ENCODE peak calls at places on chromosome 12, in five cellular contexts. One of them, this sample, is unnamed.

GRCh38 chr12:112380663-112381420 is 1.4 kb downstream of the HECTD4 start:
- DNase-seq in psoas muscle: no peak
- DNase-seq in stomach: no peak
- DNase-seq in heart left ventricle: no peak
- DNase-seq in A549: no peak
- DNase-seq in this sample: peak; percentile 56

GRCh38 chr12:65728913-65729793 is 95.1 kb upstream of the HMGA2 start:
- DNase-seq in psoas muscle: no peak
- DNase-seq in stomach: no peak
- DNase-seq in A549: no peak
- DNase-seq in heart left ventricle: no peak
- DNase-seq in this sample: peak; percentile 30

GRCh38 chr12:115541891-115542361 is 735.6 kb downstream of the MED13L start:
- DNase-seq in psoas muscle: no peak
- DNase-seq in stomach: no peak
- DNase-seq in A549: no peak
- DNase-seq in heart left ventricle: no peak
- DNase-seq in this sample: no peak

GRCh38 chr12:65781681-65782269 is 42.5 kb upstream of the HMGA2 start:
- DNase-seq in psoas muscle: no peak
- DNase-seq in stomach: no peak
- DNase-seq in A549: no peak
- DNase-seq in heart left ventricle: no peak
- DNase-seq in this sample: no peak

GRCh38 chr12:14989790-14990189 is 16.9 kb downstream of the PDE6H start:
- DNase-seq in A549: no peak
- DNase-seq in stomach: no peak
- DNase-seq in psoas muscle: no peak
- DNase-seq in heart left ventricle: no peak
- DNase-seq in this sample: no peak

GRCh38 chr12:103928736-103929050 is 1.5 kb upstream of the HSP90B1 start:
- DNase-seq in psoas muscle: no peak
- DNase-seq in heart left ventricle: no peak
- DNase-seq in A549: no peak
- DNase-seq in stomach: peak; percentile 33
- DNase-seq in this sample: peak; percentile 60

GRCh38 chr12:57756406-57757341 is 1.8 kb downstream of the MARCHF9 start:
- DNase-seq in A549: peak; percentile 67
- DNase-seq in psoas muscle: no peak
- DNase-seq in stomach: peak; percentile 59
- DNase-seq in heart left ventricle: peak; percentile 78
- DNase-seq in this sample: peak; percentile 67

GRCh38 chr12:56079729-56080555 is at the start of gene ERBB3:
- DNase-seq in heart left ventricle: peak; percentile 75
- DNase-seq in A549: peak; percentile 80
- DNase-seq in psoas muscle: peak; percentile 82
- DNase-seq in stomach: peak; percentile 89
- DNase-seq in this sample: peak; percentile 90

GRCh38 chr12:60148831-60149230 is 553.0 kb downstream of the SLC16A7 start:
- DNase-seq in stomach: no peak
- DNase-seq in A549: peak; percentile 6
- DNase-seq in psoas muscle: no peak
- DNase-seq in heart left ventricle: no peak
- DNase-seq in this sample: no peak

GRCh38 chr12:53588155-53588554 is 38.0 kb downstream of the ATF7 start:
- DNase-seq in psoas muscle: no peak
- DNase-seq in A549: no peak
- DNase-seq in heart left ventricle: no peak
- DNase-seq in stomach: no peak
- DNase-seq in this sample: no peak

GRCh38 chr12:56358836-56359532 is 923 bp downstream of the STAT2 start:
- DNase-seq in heart left ventricle: no peak
- DNase-seq in A549: no peak
- DNase-seq in psoas muscle: no peak
- DNase-seq in stomach: no peak
- DNase-seq in this sample: no peak

GRCh38 chr12:103505371-103506236 is 9.8 kb upstream of the C12orf42 start:
- DNase-seq in psoas muscle: no peak
- DNase-seq in stomach: no peak
- DNase-seq in A549: no peak
- DNase-seq in heart left ventricle: no peak
- DNase-seq in this sample: no peak

GRCh38 chr12:111271674-111272418 is 97.0 kb downstream of the PHETA1 start:
- DNase-seq in psoas muscle: no peak
- DNase-seq in A549: no peak
- DNase-seq in heart left ventricle: no peak
- DNase-seq in stomach: no peak
- DNase-seq in this sample: no peak

GRCh38 chr12:55830601-55831406 is 1.4 kb upstream of the DNAJC14 start:
- DNase-seq in stomach: peak; percentile 67
- DNase-seq in psoas muscle: peak; percentile 79
- DNase-seq in heart left ventricle: peak; percentile 84
- DNase-seq in A549: peak; percentile 48
- DNase-seq in this sample: peak; percentile 85

GRCh38 chr12:42145197-42145549 is 499 bp upstream of the GXYLT1 start:
- DNase-seq in A549: no peak
- DNase-seq in stomach: no peak
- DNase-seq in heart left ventricle: no peak
- DNase-seq in psoas muscle: no peak
- DNase-seq in this sample: no peak

GRCh38 chr12:113997365-113997764 is 31.2 kb upstream of the RBM19 start:
- DNase-seq in stomach: no peak
- DNase-seq in psoas muscle: no peak
- DNase-seq in A549: no peak
- DNase-seq in heart left ventricle: no peak
- DNase-seq in this sample: no peak

GRCh38 chr12:118098911-118099671 is 4.7 kb downstream of the VSIG10 start:
- DNase-seq in psoas muscle: no peak
- DNase-seq in stomach: no peak
- DNase-seq in A549: no peak
- DNase-seq in heart left ventricle: no peak
- DNase-seq in this sample: no peak

GRCh38 chr12:8065991-8066594 is at the start of gene C3AR1:
- DNase-seq in psoas muscle: no peak
- DNase-seq in heart left ventricle: no peak
- DNase-seq in stomach: no peak
- DNase-seq in A549: no peak
- DNase-seq in this sample: no peak

GRCh38 chr12:104494816-104495158 is 38.0 kb downstream of the CHST11 start:
- DNase-seq in stomach: no peak
- DNase-seq in psoas muscle: no peak
- DNase-seq in A549: no peak
- DNase-seq in heart left ventricle: no peak
- DNase-seq in this sample: no peak

GRCh38 chr12:75784591-75784990 is 247.0 kb downstream of the PHLDA1 start:
- DNase-seq in heart left ventricle: no peak
- DNase-seq in psoas muscle: peak; percentile 16
- DNase-seq in A549: peak; percentile 52
- DNase-seq in stomach: peak; percentile 96
- DNase-seq in this sample: peak; percentile 24

GRCh38 chr12:30840715-30841114 is 85.8 kb upstream of the TSPAN11 start:
- DNase-seq in A549: peak; percentile 14
- DNase-seq in heart left ventricle: no peak
- DNase-seq in stomach: no peak
- DNase-seq in psoas muscle: no peak
- DNase-seq in this sample: no peak

GRCh38 chr12:30839643-30840190 is 85.0 kb upstream of the CAPRIN2 start:
- DNase-seq in psoas muscle: no peak
- DNase-seq in A549: no peak
- DNase-seq in stomach: no peak
- DNase-seq in heart left ventricle: no peak
- DNase-seq in this sample: no peak

GRCh38 chr12:30836656-30837445 is 82.1 kb upstream of the CAPRIN2 start:
- DNase-seq in heart left ventricle: no peak
- DNase-seq in psoas muscle: no peak
- DNase-seq in stomach: no peak
- DNase-seq in A549: no peak
- DNase-seq in this sample: no peak

GRCh38 chr12:30835216-30835615 is 80.5 kb upstream of the CAPRIN2 start:
- DNase-seq in A549: no peak
- DNase-seq in stomach: no peak
- DNase-seq in heart left ventricle: no peak
- DNase-seq in psoas muscle: no peak
- DNase-seq in this sample: no peak

GRCh38 chr12:30837595-30837994 is 82.8 kb upstream of the CAPRIN2 start:
- DNase-seq in heart left ventricle: no peak
- DNase-seq in stomach: no peak
- DNase-seq in psoas muscle: no peak
- DNase-seq in A549: peak; percentile 30
- DNase-seq in this sample: no peak
- TF ChIP-seq CTCF in heart left ventricle: no peak
- TF ChIP-seq CTCF in stomach: no peak
- TF ChIP-seq CTCF in psoas muscle: no peak
- TF ChIP-seq CTCF in A549: no peak
- TF ChIP-seq CTCF in this sample: no peak

GRCh38 chr12:32893008-32893407 is 3.6 kb downstream of the PKP2 start:
- DNase-seq in psoas muscle: no peak
- DNase-seq in A549: no peak
- DNase-seq in stomach: no peak
- DNase-seq in heart left ventricle: no peak
- DNase-seq in this sample: no peak

GRCh38 chr12:32895688-32896437 is 714 bp downstream of the PKP2 start:
- DNase-seq in A549: no peak
- DNase-seq in stomach: peak; percentile 47
- DNase-seq in heart left ventricle: no peak
- DNase-seq in psoas muscle: no peak
- DNase-seq in this sample: peak; percentile 78

GRCh38 chr12:32896438-32897275 is at the start of gene PKP2:
- DNase-seq in A549: peak; percentile 49
- DNase-seq in psoas muscle: peak; percentile 26
- DNase-seq in stomach: peak; percentile 91
- DNase-seq in heart left ventricle: peak; percentile 79
- DNase-seq in this sample: peak; percentile 95

GRCh38 chr12:32893458-32893857 is 3.1 kb downstream of the PKP2 start:
- DNase-seq in heart left ventricle: no peak
- DNase-seq in A549: no peak
- DNase-seq in stomach: no peak
- DNase-seq in psoas muscle: no peak
- DNase-seq in this sample: no peak

GRCh38 chr12:32894566-32894965 is 2.0 kb downstream of the PKP2 start:
- DNase-seq in heart left ventricle: no peak
- DNase-seq in stomach: no peak
- DNase-seq in A549: no peak
- DNase-seq in psoas muscle: no peak
- DNase-seq in this sample: no peak
- H3K4me1 ChIP-seq in heart left ventricle: peaks cover 19% of the 10 kb centered on the region
- H3K4me1 ChIP-seq in stomach: peaks cover 71% of the 10 kb centered on the region
- H3K4me1 ChIP-seq in A549: peaks cover 32% of the 10 kb centered on the region
- H3K4me1 ChIP-seq in psoas muscle: no peaks in the 10 kb centered on the region
- H3K4me1 ChIP-seq in this sample: peaks cover 11% of the 10 kb centered on the region

GRCh38 chr12:89680409-89680808 is 28.2 kb downstream of the ATP2B1 start:
- DNase-seq in stomach: no peak
- DNase-seq in heart left ventricle: no peak
- DNase-seq in A549: no peak
- DNase-seq in psoas muscle: no peak
- DNase-seq in this sample: no peak
- H3K9me3 ChIP-seq in stomach: peaks cover 18% of the 10 kb centered on the region
- H3K9me3 ChIP-seq in heart left ventricle: peaks cover 38% of the 10 kb centered on the region
- H3K9me3 ChIP-seq in A549: peaks cover 38% of the 10 kb centered on the region
- H3K9me3 ChIP-seq in psoas muscle: peaks cover 34% of the 10 kb centered on the region
- H3K9me3 ChIP-seq in this sample: peaks cover 28% of the 10 kb centered on the region

GRCh38 chr12:122880668-122881067 is 15.3 kb downstream of the VPS37B start:
- DNase-seq in stomach: no peak
- DNase-seq in heart left ventricle: no peak
- DNase-seq in A549: peak; percentile 74
- DNase-seq in psoas muscle: no peak
- DNase-seq in this sample: no peak
- TF ChIP-seq CTCF in stomach: no peak
- TF ChIP-seq CTCF in heart left ventricle: peak; percentile 48
- TF ChIP-seq CTCF in A549: peak; percentile 54
- TF ChIP-seq CTCF in psoas muscle: peak; percentile 18
- TF ChIP-seq CTCF in this sample: no peak

DNA sequence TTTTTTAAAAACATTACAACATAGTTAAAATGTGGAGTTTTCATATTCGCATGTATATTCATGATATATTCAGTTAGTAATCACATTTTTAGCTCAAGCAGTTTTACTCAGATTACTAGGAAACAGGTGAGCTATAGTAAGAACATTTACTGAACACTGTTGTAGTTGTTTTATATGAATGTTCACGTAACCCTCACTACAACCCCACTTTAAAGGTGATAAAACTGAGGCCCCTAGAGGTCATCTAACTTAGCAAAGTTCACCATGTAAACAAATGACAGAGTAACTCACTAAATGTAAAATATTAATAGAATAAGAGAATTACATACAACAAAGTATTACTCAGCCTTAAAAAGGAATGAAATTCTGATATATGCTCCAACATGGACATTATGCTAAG is 26.0 kb downstream of the RPAP3 start:
- DNase-seq in heart left ventricle: no peak
- DNase-seq in A549: no peak
- DNase-seq in psoas muscle: no peak
- DNase-seq in stomach: no peak
- DNase-seq in this sample: no peak
- H3K4me1 ChIP-seq in heart left ventricle: no peaks in the 10 kb centered on the region
- H3K4me1 ChIP-seq in A549: no peaks in the 10 kb centered on the region
- H3K4me1 ChIP-seq in psoas muscle: no peaks in the 10 kb centered on the region
- H3K4me1 ChIP-seq in stomach: no peaks in the 10 kb centered on the region
- H3K4me1 ChIP-seq in this sample: no peaks in the 10 kb centered on the region

This sample was measured in mucosa of descending colon.